ENCODE peak calls at places on chromosome 4, in eight cellular contexts. N is activated T-cell treated with anti-CD3 and anti-CD28 coated beads for 1 hour; X is ascending aorta; Y is endothelial cell; D is naive thymus-derived CD4-positive, alpha-beta T cell; H is neural crest cell; C is Karpas-422; S is retina. M is an unnamed sample.

GRCh38 chr4:40557741-40558140 is 71.9 kb downstream of the RBM47 start:
- DNase-seq in S (no peak), Y (no peak), H (no peak), X (no peak), N (no peak), C (no peak), D (no peak), M (no peak)

GRCh38 chr4:27714073-27714472 is 853.4 kb downstream of the STIM2 start:
- DNase-seq in D (no peak), N (no peak), H (no peak), S (no peak), C (no peak), X (no peak), Y (no peak), M (no peak)

GRCh38 chr4:185730849-185731608 is 81.0 kb downstream of the SORBS2 start:
- DNase-seq in C (peak), X (no peak), H (no peak), N (no peak), D (no peak), Y (no peak), S (no peak), M (no peak)

GRCh38 chr4:174118171-174118570 is 165.3 kb downstream of the FBXO8 start:
- DNase-seq in C (no peak), X (no peak), H (no peak), N (no peak), D (no peak), S (no peak), Y (no peak), M (no peak)

GRCh38 chr4:18689308-18689915 is 667.9 kb upstream of the LCORL start:
- DNase-seq in X (no peak), S (peak), H (peak), D (peak), N (peak), C (peak), Y (peak), M (peak)

GRCh38 chr4:188437535-188437934 is 298.3 kb downstream of the TRIML1 start:
- DNase-seq in C (no peak), N (no peak), D (no peak), S (no peak), H (no peak), Y (no peak), X (no peak), M (no peak)

GRCh38 chr4:4990329-4990728 is 28.9 kb downstream of the CYTL1 start:
- DNase-seq in S (no peak), Y (no peak), D (no peak), H (no peak), C (no peak), N (no peak), X (no peak), M (no peak)

GRCh38 chr4:160403066-160403465 is 1300.2 kb downstream of the RAPGEF2 start:
- DNase-seq in H (no peak), D (no peak), C (no peak), N (no peak), X (no peak), S (no peak), Y (no peak), M (no peak)

GRCh38 chr4:180336494-180337090 is 1906.6 kb upstream of the TENM3 start:
- DNase-seq in N (no peak), X (no peak), C (no peak), Y (no peak), D (no peak), H (no peak), S (no peak), M (no peak)

GRCh38 chr4:1192493-1193205 is 20.3 kb upstream of the SPON2 start:
- DNase-seq in X (no peak), H (no peak), S (no peak), Y (no peak), D (no peak), N (no peak), C (no peak), M (peak)

GRCh38 chr4:41539711-41540110 is 1.8 kb downstream of the LIMCH1 start:
- DNase-seq in D (no peak), H (no peak), N (no peak), C (no peak), X (no peak), S (no peak), Y (no peak), M (no peak)

GRCh38 chr4:78565971-78566372 is 14.4 kb downstream of the ANXA3 start:
- DNase-seq in X (no peak), C (no peak), Y (no peak), D (no peak), S (no peak), N (no peak), H (no peak), M (no peak)

GRCh38 chr4:24778427-24779225 is 16.7 kb upstream of the SOD3 start:
- DNase-seq in S (no peak), D (no peak), N (no peak), C (no peak), X (peak), Y (no peak), H (no peak), M (no peak)

GRCh38 chr4:26813698-26814097 is 46.9 kb upstream of the STIM2 start:
- DNase-seq in H (no peak), C (no peak), N (no peak), X (no peak), D (no peak), S (no peak), Y (no peak), M (no peak)

GRCh38 chr4:11623726-11624037 is 195.0 kb upstream of the HS3ST1 start:
- DNase-seq in C (no peak), S (no peak), N (peak), X (no peak), Y (peak), H (no peak), D (no peak), M (no peak)

GRCh38 chr4:96739101-96739500 is 899.2 kb downstream of the PDHA2 start:
- DNase-seq in N (no peak), S (no peak), Y (no peak), D (no peak), C (no peak), X (no peak), H (no peak), M (no peak)

GRCh38 chr4:154998284-154998683 is 210.2 kb upstream of the NPY2R start:
- DNase-seq in D (no peak), H (no peak), S (no peak), Y (no peak), X (no peak), N (no peak), C (no peak), M (no peak)

GRCh38 chr4:42653606-42654560 is 3.0 kb downstream of the ATP8A1 start:
- DNase-seq in H (no peak), N (no peak), C (peak), X (no peak), Y (no peak), D (no peak), S (no peak), M (no peak)

GRCh38 chr4:2047031-2047660 is 12.0 kb upstream of the NAT8L start:
- DNase-seq in C (no peak), D (no peak), N (no peak), H (no peak), S (no peak), Y (no peak), X (peak), M (no peak)

GRCh38 chr4:154490261-154490588 is 1.4 kb downstream of the DCHS2 start:
- DNase-seq in X (no peak), N (no peak), D (no peak), C (no peak), S (peak), H (no peak), Y (no peak), M (peak)

GRCh38 chr4:88940506-88940905 is 116.5 kb downstream of the FAM13A start:
- DNase-seq in C (no peak), S (no peak), N (no peak), Y (no peak), X (no peak), D (peak), H (no peak), M (no peak)

GRCh38 chr4:26885912-26886274 is 25.3 kb downstream of the STIM2 start:
- DNase-seq in Y (no peak), S (no peak), H (no peak), C (peak), X (no peak), N (no peak), D (peak), M (peak)

GRCh38 chr4:90926957-90927356 is 799.8 kb downstream of the CCSER1 start:
- DNase-seq in D (no peak), Y (no peak), X (no peak), S (no peak), H (no peak), N (no peak), C (no peak), M (no peak)

GRCh38 chr4:184807261-184807660 is 18.5 kb downstream of the ACSL1 start:
- DNase-seq in D (no peak), X (no peak), C (no peak), S (no peak), H (no peak), N (no peak), Y (no peak), M (no peak)

GRCh38 chr4:156673483-156673882 is 298.1 kb downstream of the PDGFC start:
- DNase-seq in D (no peak), Y (no peak), X (no peak), C (no peak), N (no peak), H (no peak), S (no peak), M (no peak)

GRCh38 chr4:153467154-153467896 is 1.2 kb downstream of the TMEM131L start:
- DNase-seq in N (no peak), H (no peak), C (peak), Y (peak), D (no peak), X (peak), S (peak), M (peak)

GRCh38 chr4:68570122-68570507 is 6.0 kb downstream of the UGT2B17 start:
- DNase-seq in Y (no peak), D (no peak), N (no peak), H (no peak), X (no peak), S (no peak), C (no peak), M (no peak)

M was measured in GM12891.